ENCODE peak calls at places on chromosomes 1 and 21, in five cellular contexts. K, X, T, L and I are unnamed samples.

GRCh38 chr1:25651036-25651640 is 34.5 kb downstream of the MAN1C1 start:
- DNase-seq in K (no peak), L (no peak), X (no peak), T (no peak), I (no peak)

GRCh38 chr1:3880429-3881190 is 19.5 kb downstream of the C1orf174 start:
- DNase-seq in L (no peak), T (no peak), X (no peak), K (no peak), I (no peak)

GRCh38 chr1:230833511-230833910 is 34.8 kb downstream of the C1orf198 start:
- DNase-seq in K (no peak), T (no peak), X (no peak), L (no peak), I (no peak)

GRCh38 chr1:32361674-32362473 is 411 bp downstream of the FAM229A start:
- DNase-seq in X (peak; percentile 57), K (peak; percentile 47), L (peak; percentile 66), T (no peak), I (peak; percentile 59)

GRCh38 chr1:44318097-44319088 is 36.7 kb downstream of the ERI3 start:
- DNase-seq in K (peak; percentile 26), T (peak; percentile 23), X (peak; percentile 65), L (no peak), I (no peak)

GRCh38 chr21:34565238-34565637 is 49.7 kb downstream of the RCAN1 start:
- DNase-seq in K (no peak), L (peak; percentile 61), X (no peak), T (no peak), I (no peak)

GRCh38 chr1:2645143-2645542 is 12.3 kb upstream of the MMEL1 start:
- DNase-seq in X (no peak), L (no peak), T (no peak), K (no peak), I (no peak)

GRCh38 chr1:79448426-79448825 is 441.9 kb upstream of the ADGRL4 start:
- DNase-seq in L (no peak), T (no peak), X (no peak), K (no peak), I (no peak)

GRCh38 chr1:6077919-6078318 is 32.2 kb downstream of the KCNAB2 start:
- DNase-seq in T (no peak), L (no peak), X (no peak), K (no peak), I (no peak)

GRCh38 chr1:6077506-6077905 is 31.8 kb downstream of the KCNAB2 start:
- DNase-seq in K (no peak), L (no peak), X (no peak), T (no peak), I (no peak)

GRCh38 chr1:6074192-6074901 is 28.7 kb downstream of the KCNAB2 start:
- DNase-seq in X (no peak), K (no peak), T (no peak), L (no peak), I (no peak)

GRCh38 chr1:6073480-6074053 is 27.9 kb downstream of the KCNAB2 start:
- DNase-seq in L (no peak), X (no peak), T (no peak), K (no peak), I (no peak)

DNA sequence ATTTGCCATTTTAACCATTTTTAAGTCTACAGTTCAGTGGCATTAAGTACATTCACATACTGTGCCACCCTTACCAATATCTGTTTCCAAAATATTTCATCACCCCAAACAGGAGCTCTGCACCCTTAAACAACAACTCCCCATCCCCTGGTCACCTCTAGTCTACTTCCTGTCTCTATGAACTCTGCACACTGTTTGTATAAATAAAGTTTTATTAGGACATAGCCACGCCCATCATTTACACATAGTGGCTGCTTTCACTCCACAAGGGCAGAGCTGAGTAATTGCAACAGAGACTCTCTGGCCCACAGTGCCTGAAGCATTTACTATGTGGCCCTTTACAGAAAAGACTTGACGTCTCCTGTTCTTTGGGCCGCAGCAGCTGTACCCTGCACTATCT is 30.1 kb downstream of the KCNAB2 start:
- DNase-seq in K (no peak), X (peak; percentile 21), T (no peak), L (no peak), I (no peak)
- H3K36me3 ChIP-seq in K (peaks cover 4% of the 10 kb centered on the region), X (no peaks in the 10 kb centered on the region), T (no peaks in the 10 kb centered on the region), L (no peaks in the 10 kb centered on the region), I (no peaks in the 10 kb centered on the region)

GRCh38 chr1:162851341-162851740 is 9.6 kb downstream of the CCDC190 start:
- DNase-seq in T (no peak), L (no peak), K (no peak), X (no peak), I (no peak)

GRCh38 chr1:162854245-162854860 is 6.6 kb downstream of the CCDC190 start:
- DNase-seq in L (peak; percentile 52), X (peak; percentile 76), K (peak; percentile 67), T (peak; percentile 82), I (peak; percentile 74)

GRCh38 chr1:162846256-162847212 is 14.4 kb downstream of the CCDC190 start:
- DNase-seq in X (no peak), L (no peak), K (no peak), T (peak; percentile 88), I (no peak)

GRCh38 chr1:162847839-162848453 is 13.0 kb downstream of the CCDC190 start:
- DNase-seq in T (peak; percentile 78), K (peak; percentile 90), X (peak; percentile 71), L (peak; percentile 80), I (peak; percentile 80)

DNA sequence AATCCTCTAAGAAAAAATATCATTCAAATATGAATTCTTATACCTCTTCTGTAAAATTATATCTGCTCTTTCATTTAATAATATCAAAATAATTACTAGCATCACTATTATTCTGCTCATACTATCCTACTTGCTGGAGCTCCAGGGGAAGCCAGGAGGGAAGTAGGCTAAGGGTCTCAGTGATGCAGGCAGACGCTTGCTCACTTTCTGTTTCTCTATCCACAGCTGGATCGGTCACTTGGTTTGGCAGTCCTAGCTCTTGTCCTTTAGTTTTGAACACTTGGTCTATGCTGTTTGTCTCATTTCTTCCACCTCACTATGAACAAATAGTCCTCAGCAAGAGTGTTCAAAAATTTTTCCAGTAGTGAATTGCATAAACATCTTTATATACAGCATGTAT is 11.3 kb downstream of the CCDC190 start:
- DNase-seq in L (no peak), T (peak; percentile 6), K (no peak), X (no peak), I (no peak)
- H3K27ac ChIP-seq in L (no peak overlapping the region), T (no peak overlapping the region), K (no peak overlapping the region), X (no peak overlapping the region), I (no peak overlapping the region)

GRCh38 chr1:197183195-197183748 is 36.8 kb upstream of the ASPM start:
- DNase-seq in X (no peak), T (no peak), K (no peak), L (no peak), I (no peak)
- H3K36me3 ChIP-seq in X (no peaks in the 10 kb centered on the region), T (peaks cover 8% of the 10 kb centered on the region), K (peaks cover 67% of the 10 kb centered on the region), L (no peaks in the 10 kb centered on the region), I (peaks cover 54% of the 10 kb centered on the region)

GRCh38 chr21:37659874-37660273 is 256.4 kb downstream of the KCNJ6 start:
- DNase-seq in K (no peak), T (no peak), L (no peak), X (no peak), I (no peak)
- H3K27ac ChIP-seq in K (no peak overlapping the region), T (no peak overlapping the region), L (peak overlapping the region; percentile 76), X (no peak overlapping the region), I (no peak overlapping the region)

GRCh38 chr1:201156346-201156745 is 2.1 kb upstream of the TMEM9 start:
- DNase-seq in X (no peak), T (no peak), L (no peak), K (no peak), I (no peak)

GRCh38 chr1:201155354-201155753 is 1.1 kb upstream of the TMEM9 start:
- DNase-seq in L (no peak), K (no peak), X (no peak), T (no peak), I (no peak)

GRCh38 chr1:201153474-201154388 is 543 bp downstream of the TMEM9 start:
- DNase-seq in T (peak; percentile 18), L (no peak), K (no peak), X (peak; percentile 70), I (peak; percentile 36)

GRCh38 chr1:201156819-201157218 is 2.5 kb upstream of the TMEM9 start:
- DNase-seq in X (no peak), T (no peak), L (no peak), K (no peak), I (no peak)

DNA sequence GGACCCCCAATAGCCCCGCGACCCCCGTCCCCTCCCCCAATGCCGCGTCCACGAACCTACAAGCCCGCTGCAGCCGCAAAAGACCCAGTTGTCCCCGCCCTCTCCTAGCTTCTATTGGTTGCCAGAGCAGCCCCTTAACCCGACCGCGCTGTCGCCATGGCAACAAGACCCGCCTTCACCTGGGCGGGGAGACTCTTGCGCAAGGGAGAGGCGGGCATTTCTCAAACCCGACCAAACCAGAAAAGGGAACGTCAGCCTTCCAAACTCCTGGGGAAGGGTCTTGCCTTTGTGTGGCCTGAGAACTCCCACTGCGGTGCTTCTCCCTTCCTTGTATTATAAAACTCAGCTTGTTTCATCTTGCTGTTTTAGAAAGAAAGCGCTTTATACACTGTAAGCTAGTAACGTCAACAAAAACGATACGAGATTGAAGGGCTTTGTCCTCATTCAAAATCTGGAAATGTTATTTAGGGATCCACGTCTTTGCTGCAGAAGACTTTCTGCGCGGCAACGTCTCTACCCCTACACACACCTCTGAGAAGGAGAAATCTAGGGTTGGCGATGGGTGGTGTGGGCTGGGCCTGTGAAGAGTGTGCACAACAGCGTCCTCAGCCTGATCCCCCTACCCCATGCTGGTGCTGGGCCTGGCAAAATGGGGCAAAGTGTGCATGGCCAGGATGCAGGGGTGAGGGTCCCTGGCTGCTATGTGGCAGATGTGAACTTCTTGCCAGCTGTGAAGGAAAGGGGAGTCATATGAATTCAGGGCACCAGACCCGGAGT is at the start of gene TMEM9:
- DNase-seq in T (peak; percentile 91), L (peak; percentile 97), K (peak; percentile 98), X (peak; percentile 98), I (peak; percentile 98)
- H3K36me3 ChIP-seq in T (peaks cover 15% of the 10 kb centered on the region), L (no peaks in the 10 kb centered on the region), K (peaks cover 24% of the 10 kb centered on the region), X (peaks cover 6% of the 10 kb centered on the region), I (peaks cover 21% of the 10 kb centered on the region)

GRCh38 chr21:42735944-42736343 is 82.5 kb downstream of the PDE9A start:
- DNase-seq in T (no peak), X (no peak), L (no peak), K (no peak), I (no peak)

GRCh38 chr21:42733874-42734273 is 80.5 kb downstream of the PDE9A start:
- DNase-seq in L (no peak), X (no peak), K (no peak), T (no peak), I (no peak)

GRCh38 chr21:42734323-42734971 is 81.0 kb downstream of the PDE9A start:
- DNase-seq in X (no peak), L (no peak), T (no peak), K (no peak), I (no peak)

GRCh38 chr21:42736646-42737350 is 83.4 kb downstream of the PDE9A start:
- DNase-seq in T (no peak), L (no peak), X (no peak), K (no peak), I (no peak)

DNA sequence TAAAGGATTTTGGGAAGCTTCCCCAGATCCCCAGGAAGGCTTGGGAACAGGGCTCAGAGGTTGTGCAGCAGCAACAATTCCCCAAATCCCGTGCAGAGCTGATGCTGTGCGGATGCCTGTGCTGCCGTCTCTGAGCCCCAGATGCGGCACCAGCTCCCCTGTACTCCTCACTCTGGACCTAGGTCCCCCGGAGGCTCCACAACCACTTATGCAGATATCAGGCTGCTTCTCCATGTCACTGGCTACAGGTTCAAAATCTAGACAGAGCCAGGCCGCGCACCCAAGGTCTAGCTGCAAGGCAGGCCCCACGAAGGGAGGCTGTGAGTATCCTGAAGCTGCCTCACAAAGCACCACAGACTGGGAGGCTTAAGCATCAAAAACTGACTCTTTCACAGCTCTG is 81.6 kb downstream of the PDE9A start:
- DNase-seq in X (no peak), K (no peak), T (no peak), L (no peak), I (no peak)
- H3K27ac ChIP-seq in X (no peak overlapping the region), K (no peak overlapping the region), T (no peak overlapping the region), L (no peak overlapping the region), I (no peak overlapping the region)